ENCODE peak calls at places on chromosomes 6 and 20, in nine cellular contexts. One of them, this sample, is unnamed.

GRCh38 chr20:58538752-58539151 is 23.6 kb upstream of the APCDD1L start:
- DNase-seq in transverse colon: no peak
- DNase-seq in K562: no peak
- DNase-seq in sigmoid colon: peak; percentile 6
- DNase-seq in A549: no peak
- DNase-seq in GM12878: no peak
- DNase-seq in SK-N-SH: no peak
- DNase-seq in tibial nerve: no peak
- DNase-seq in ovary: no peak
- DNase-seq in this sample: no peak

GRCh38 chr6:99543968-99544367 is 24.5 kb downstream of the CCNC start:
- DNase-seq in sigmoid colon: no peak
- DNase-seq in A549: no peak
- DNase-seq in SK-N-SH: no peak
- DNase-seq in tibial nerve: no peak
- DNase-seq in GM12878: no peak
- DNase-seq in ovary: no peak
- DNase-seq in transverse colon: no peak
- DNase-seq in K562: no peak
- DNase-seq in this sample: no peak

GRCh38 chr6:44062771-44063560 is 64.3 kb downstream of the MRPL14 start:
- DNase-seq in GM12878: no peak
- DNase-seq in K562: peak; percentile 79
- DNase-seq in sigmoid colon: no peak
- DNase-seq in tibial nerve: no peak
- DNase-seq in SK-N-SH: peak; percentile 50
- DNase-seq in transverse colon: no peak
- DNase-seq in A549: no peak
- DNase-seq in ovary: no peak
- DNase-seq in this sample: no peak

GRCh38 chr6:128507337-128508310 is 12.8 kb downstream of the PTPRK start:
- DNase-seq in A549: no peak
- DNase-seq in K562: no peak
- DNase-seq in transverse colon: peak; percentile 63
- DNase-seq in GM12878: no peak
- DNase-seq in SK-N-SH: no peak
- DNase-seq in sigmoid colon: no peak
- DNase-seq in ovary: no peak
- DNase-seq in tibial nerve: no peak
- DNase-seq in this sample: no peak

GRCh38 chr6:149454405-149454848 is 30.4 kb downstream of the ZC3H12D start:
- DNase-seq in GM12878: no peak
- DNase-seq in sigmoid colon: peak; percentile 98
- DNase-seq in transverse colon: peak; percentile 88
- DNase-seq in ovary: peak; percentile 95
- DNase-seq in tibial nerve: peak; percentile 92
- DNase-seq in K562: no peak
- DNase-seq in SK-N-SH: peak; percentile 56
- DNase-seq in A549: no peak
- DNase-seq in this sample: peak; percentile 92

GRCh38 chr6:7561153-7561964 is 19.9 kb downstream of the DSP start:
- DNase-seq in tibial nerve: no peak
- DNase-seq in ovary: no peak
- DNase-seq in transverse colon: peak; percentile 83
- DNase-seq in GM12878: no peak
- DNase-seq in sigmoid colon: no peak
- DNase-seq in SK-N-SH: no peak
- DNase-seq in A549: no peak
- DNase-seq in K562: peak; percentile 56
- DNase-seq in this sample: no peak

GRCh38 chr6:164124473-164124872 is 710.0 kb downstream of the QKI start:
- DNase-seq in GM12878: no peak
- DNase-seq in A549: no peak
- DNase-seq in SK-N-SH: no peak
- DNase-seq in transverse colon: no peak
- DNase-seq in K562: no peak
- DNase-seq in tibial nerve: no peak
- DNase-seq in sigmoid colon: no peak
- DNase-seq in ovary: no peak
- DNase-seq in this sample: no peak

GRCh38 chr20:1965520-1966278 is 28.2 kb downstream of the PDYN start:
- DNase-seq in sigmoid colon: peak; percentile 86
- DNase-seq in tibial nerve: peak; percentile 64
- DNase-seq in K562: peak; percentile 76
- DNase-seq in GM12878: peak; percentile 19
- DNase-seq in transverse colon: peak; percentile 75
- DNase-seq in ovary: peak; percentile 79
- DNase-seq in A549: peak; percentile 84
- DNase-seq in SK-N-SH: peak; percentile 84
- DNase-seq in this sample: peak; percentile 86

GRCh38 chr20:24141111-24141510 is 152.5 kb upstream of the GGTLC1 start:
- DNase-seq in GM12878: no peak
- DNase-seq in tibial nerve: no peak
- DNase-seq in SK-N-SH: no peak
- DNase-seq in A549: no peak
- DNase-seq in ovary: no peak
- DNase-seq in sigmoid colon: no peak
- DNase-seq in K562: no peak
- DNase-seq in transverse colon: no peak
- DNase-seq in this sample: no peak

GRCh38 chr6:5139828-5140771 is 55.0 kb downstream of the PPP1R3G start:
- DNase-seq in K562: no peak
- DNase-seq in A549: no peak
- DNase-seq in tibial nerve: no peak
- DNase-seq in sigmoid colon: no peak
- DNase-seq in GM12878: no peak
- DNase-seq in transverse colon: no peak
- DNase-seq in ovary: no peak
- DNase-seq in SK-N-SH: no peak
- DNase-seq in this sample: no peak

GRCh38 chr6:12967686-12968085 is 251.1 kb downstream of the PHACTR1 start:
- DNase-seq in ovary: no peak
- DNase-seq in K562: no peak
- DNase-seq in GM12878: no peak
- DNase-seq in transverse colon: no peak
- DNase-seq in SK-N-SH: peak; percentile 41
- DNase-seq in A549: no peak
- DNase-seq in sigmoid colon: no peak
- DNase-seq in tibial nerve: no peak
- DNase-seq in this sample: no peak

GRCh38 chr6:141460743-141461484 is 671.8 kb upstream of the GJE1 start:
- DNase-seq in sigmoid colon: no peak
- DNase-seq in GM12878: no peak
- DNase-seq in ovary: no peak
- DNase-seq in K562: no peak
- DNase-seq in A549: no peak
- DNase-seq in SK-N-SH: no peak
- DNase-seq in transverse colon: no peak
- DNase-seq in tibial nerve: no peak
- DNase-seq in this sample: no peak

GRCh38 chr20:53838311-53838873 is 232.0 kb downstream of the BCAS1 start:
- DNase-seq in SK-N-SH: no peak
- DNase-seq in transverse colon: peak; percentile 90
- DNase-seq in tibial nerve: no peak
- DNase-seq in GM12878: no peak
- DNase-seq in K562: no peak
- DNase-seq in sigmoid colon: no peak
- DNase-seq in ovary: no peak
- DNase-seq in A549: no peak
- DNase-seq in this sample: no peak

GRCh38 chr20:53837126-53837826 is 233.1 kb downstream of the BCAS1 start:
- DNase-seq in K562: no peak
- DNase-seq in SK-N-SH: no peak
- DNase-seq in ovary: no peak
- DNase-seq in tibial nerve: no peak
- DNase-seq in GM12878: no peak
- DNase-seq in transverse colon: peak; percentile 83
- DNase-seq in sigmoid colon: no peak
- DNase-seq in A549: no peak
- DNase-seq in this sample: no peak

GRCh38 chr20:53840462-53841000 is 229.9 kb downstream of the BCAS1 start:
- DNase-seq in SK-N-SH: no peak
- DNase-seq in tibial nerve: no peak
- DNase-seq in K562: no peak
- DNase-seq in sigmoid colon: no peak
- DNase-seq in ovary: no peak
- DNase-seq in GM12878: no peak
- DNase-seq in transverse colon: no peak
- DNase-seq in A549: no peak
- DNase-seq in this sample: no peak

GRCh38 chr20:53841741-53842140 is 228.7 kb downstream of the BCAS1 start:
- DNase-seq in tibial nerve: no peak
- DNase-seq in transverse colon: no peak
- DNase-seq in K562: no peak
- DNase-seq in A549: no peak
- DNase-seq in ovary: no peak
- DNase-seq in sigmoid colon: no peak
- DNase-seq in GM12878: no peak
- DNase-seq in SK-N-SH: no peak
- DNase-seq in this sample: no peak

GRCh38 chr20:53839423-53840176 is 230.8 kb downstream of the BCAS1 start:
- DNase-seq in K562: no peak
- DNase-seq in A549: no peak
- DNase-seq in ovary: no peak
- DNase-seq in transverse colon: peak; percentile 81
- DNase-seq in SK-N-SH: no peak
- DNase-seq in sigmoid colon: no peak
- DNase-seq in GM12878: peak; percentile 96
- DNase-seq in tibial nerve: no peak
- DNase-seq in this sample: no peak
- H3K4me1 ChIP-seq in K562: no peaks in the 10 kb centered on the region
- H3K4me1 ChIP-seq in A549: peaks cover 14% of the 10 kb centered on the region
- H3K4me1 ChIP-seq in ovary: no peaks in the 10 kb centered on the region
- H3K4me1 ChIP-seq in transverse colon: peaks cover 3% of the 10 kb centered on the region
- H3K4me1 ChIP-seq in SK-N-SH: no peaks in the 10 kb centered on the region
- H3K4me1 ChIP-seq in sigmoid colon: no peaks in the 10 kb centered on the region
- H3K4me1 ChIP-seq in GM12878: peaks cover 47% of the 10 kb centered on the region
- H3K4me1 ChIP-seq in tibial nerve: no peaks in the 10 kb centered on the region
- H3K4me1 ChIP-seq in this sample: no peaks in the 10 kb centered on the region

DNA sequence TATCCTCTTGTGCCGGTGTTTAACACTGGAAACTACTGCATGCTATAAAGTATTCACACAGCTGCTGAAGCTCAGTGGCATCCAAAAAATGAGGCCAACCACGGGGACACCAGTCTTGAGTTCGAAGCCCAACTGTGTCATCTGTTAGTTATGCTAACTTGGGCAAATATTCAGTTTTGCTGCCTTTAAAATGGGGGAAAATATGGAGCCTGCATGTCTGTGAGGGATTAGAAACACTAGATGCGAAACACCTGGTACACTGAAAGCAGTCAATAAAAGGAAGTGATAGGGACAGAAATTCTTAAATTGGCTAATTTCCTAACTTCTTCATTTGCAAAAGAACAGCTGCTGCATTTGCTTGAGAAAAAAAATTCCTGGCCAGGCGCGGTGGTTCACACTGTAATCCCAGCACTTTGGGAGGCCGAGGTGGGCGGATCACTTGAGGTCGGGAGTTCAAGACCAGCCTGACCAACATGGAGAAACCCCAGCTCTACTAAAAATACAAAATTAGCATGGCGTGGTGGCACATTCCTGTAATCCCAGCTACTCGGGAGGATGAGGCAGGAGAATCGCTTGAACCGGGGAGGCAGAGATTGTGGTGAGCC is 36.5 kb upstream of the MLIP start:
- DNase-seq in transverse colon: no peak
- DNase-seq in sigmoid colon: no peak
- DNase-seq in SK-N-SH: no peak
- DNase-seq in ovary: no peak
- DNase-seq in tibial nerve: no peak
- DNase-seq in A549: no peak
- DNase-seq in GM12878: no peak
- DNase-seq in K562: no peak
- DNase-seq in this sample: no peak
- H3K4me3 ChIP-seq in transverse colon: no peak overlapping the region
- H3K4me3 ChIP-seq in sigmoid colon: no peak overlapping the region
- H3K4me3 ChIP-seq in SK-N-SH: no peak overlapping the region
- H3K4me3 ChIP-seq in ovary: no peak overlapping the region
- H3K4me3 ChIP-seq in tibial nerve: no peak overlapping the region
- H3K4me3 ChIP-seq in A549: no peak overlapping the region
- H3K4me3 ChIP-seq in GM12878: no peak overlapping the region
- H3K4me3 ChIP-seq in K562: no peak overlapping the region
- H3K4me3 ChIP-seq in this sample: no peak overlapping the region

DNA sequence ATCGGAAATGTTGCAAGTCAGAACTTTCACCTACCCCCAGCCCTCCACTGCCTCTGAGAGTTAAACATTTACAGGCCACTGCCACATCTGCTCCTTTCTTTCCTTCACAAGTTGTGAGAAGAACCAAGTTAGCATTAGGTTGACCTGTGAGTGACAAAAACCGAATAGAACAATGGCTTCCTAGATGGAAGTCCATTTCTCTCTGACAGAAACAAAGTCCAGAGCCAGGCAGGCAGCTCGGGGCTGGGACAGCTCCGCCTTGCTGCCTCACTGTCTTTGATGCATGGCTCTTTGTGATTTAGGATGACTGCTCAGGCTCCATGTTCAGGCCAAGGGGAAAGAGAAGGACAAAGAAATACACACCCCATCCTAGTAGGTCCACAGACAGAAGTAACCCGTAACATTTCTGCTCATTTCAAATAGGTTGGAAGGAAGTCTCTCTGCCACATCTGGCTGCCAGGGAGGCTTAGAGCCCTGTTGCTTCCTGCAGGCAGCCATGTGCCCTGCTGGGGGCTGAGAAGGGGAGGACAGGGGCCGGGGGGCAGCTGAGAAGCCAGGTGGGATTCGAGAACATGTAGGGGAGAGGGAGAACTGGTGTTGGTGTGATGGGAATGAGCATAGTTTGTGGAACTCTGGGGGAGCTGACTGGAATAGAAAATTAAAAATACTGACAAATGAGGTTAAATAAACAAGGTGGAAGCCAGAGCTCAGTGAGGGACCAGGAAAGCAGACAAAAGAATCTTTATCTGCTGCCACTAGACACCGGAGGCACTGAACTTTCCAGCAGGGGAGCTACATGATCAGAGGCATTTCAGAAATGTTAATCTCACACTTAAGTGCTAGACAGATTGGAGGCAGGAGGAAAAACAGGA is 19.5 kb upstream of the IER3 start:
- DNase-seq in K562: peak; percentile 60
- DNase-seq in SK-N-SH: no peak
- DNase-seq in tibial nerve: no peak
- DNase-seq in GM12878: peak; percentile 66
- DNase-seq in A549: no peak
- DNase-seq in transverse colon: no peak
- DNase-seq in sigmoid colon: no peak
- DNase-seq in ovary: no peak
- DNase-seq in this sample: no peak
- TF ChIP-seq EP300 in K562: peak; percentile 35
- TF ChIP-seq EP300 in SK-N-SH: no peak
- TF ChIP-seq EP300 in tibial nerve: no peak
- TF ChIP-seq EP300 in GM12878: peak; percentile 30
- TF ChIP-seq EP300 in A549: no peak
- TF ChIP-seq EP300 in transverse colon: no peak
- TF ChIP-seq EP300 in sigmoid colon: no peak
- TF ChIP-seq EP300 in ovary: no peak
- TF ChIP-seq EP300 in this sample: no peak

DNA sequence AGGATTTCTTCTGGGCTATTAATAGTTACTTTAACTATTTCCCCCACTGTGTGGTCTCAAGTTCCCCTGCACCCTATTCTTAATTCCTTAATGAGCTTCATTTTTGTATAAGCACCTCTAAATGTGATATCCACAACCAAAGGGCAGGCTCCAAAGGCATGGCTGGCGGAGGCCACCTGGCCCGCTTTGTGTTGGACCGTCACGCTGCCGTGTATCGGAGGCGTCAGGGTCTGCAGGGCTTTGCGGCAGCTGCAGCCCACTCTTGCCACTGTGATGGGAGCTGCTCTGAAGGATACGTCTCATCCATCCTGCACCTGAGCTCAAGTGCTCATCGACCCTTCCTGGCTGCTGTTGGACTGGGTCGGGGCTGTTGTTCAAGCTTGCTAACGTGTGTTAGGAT is 177.6 kb downstream of the ARID1B start:
- DNase-seq in transverse colon: no peak
- DNase-seq in K562: no peak
- DNase-seq in tibial nerve: no peak
- DNase-seq in SK-N-SH: no peak
- DNase-seq in GM12878: no peak
- DNase-seq in sigmoid colon: no peak
- DNase-seq in A549: no peak
- DNase-seq in ovary: no peak
- DNase-seq in this sample: no peak
- H3K4me1 ChIP-seq in transverse colon: peaks cover 24% of the 10 kb centered on the region
- H3K4me1 ChIP-seq in K562: peaks cover 7% of the 10 kb centered on the region
- H3K4me1 ChIP-seq in tibial nerve: peaks cover 3% of the 10 kb centered on the region
- H3K4me1 ChIP-seq in SK-N-SH: peaks cover 35% of the 10 kb centered on the region
- H3K4me1 ChIP-seq in GM12878: peaks cover 18% of the 10 kb centered on the region
- H3K4me1 ChIP-seq in sigmoid colon: peaks cover 63% of the 10 kb centered on the region
- H3K4me1 ChIP-seq in A549: peaks cover 56% of the 10 kb centered on the region
- H3K4me1 ChIP-seq in ovary: peaks cover 17% of the 10 kb centered on the region
- H3K4me1 ChIP-seq in this sample: peaks cover 45% of the 10 kb centered on the region

This sample was measured in suprapubic skin.